ENCODE peak calls at places on chromosomes 16 and 17, in ten cellular contexts. I is GM23338; Q is activated gamma-delta T cell treated with anti-CD3 and anti-CD28 coated beads, Interleukin-2, amount 50 U/mL, for 16 hours; A is NCI-H526 treated with DMSO at 0.1 percent for 48 hours; K is iPS-NIHi11; H is HEK293T; M is fibroblast of mammary gland; V is pulmonary artery endothelial cell; N is D341Med; J is fibroblast of lung. C is an unnamed sample.

GRCh38 chr17:15307686-15308085 is 33.7 kb downstream of the TEKT3 start:
- DNase-seq in N (no peak), J (no peak), M (peak; percentile 40), A (no peak), K (no peak), Q (no peak), V (no peak), H (no peak), I (no peak), C (no peak)

GRCh38 chr16:88524973-88525662 is 45.1 kb upstream of the ZC3H18 start:
- DNase-seq in N (no peak), J (no peak), M (no peak), V (no peak), Q (no peak), H (no peak), K (no peak), A (no peak), I (no peak), C (no peak)

GRCh38 chr17:21278304-21279197 is 6.0 kb upstream of the MAP2K3 start:
- DNase-seq in I (no peak), H (no peak), M (no peak), N (no peak), K (no peak), V (no peak), J (no peak), A (no peak), Q (no peak), C (no peak)

GRCh38 chr16:14564881-14565687 is 65.0 kb downstream of the PARN start:
- DNase-seq in H (no peak), M (peak; percentile 36), A (peak; percentile 90), K (no peak), V (peak; percentile 53), J (peak; percentile 21), N (no peak), I (no peak), Q (no peak), C (no peak)

GRCh38 chr17:882827-883585 is 96.6 kb downstream of the NXN start:
- DNase-seq in H (no peak), V (no peak), J (peak; percentile 37), I (peak; percentile 53), A (no peak), K (peak; percentile 68), Q (no peak), N (no peak), M (peak; percentile 75), C (no peak)

GRCh38 chr17:78384479-78385175 is 6.2 kb downstream of the PGS1 start:
- DNase-seq in H (no peak), M (no peak), K (no peak), N (no peak), I (no peak), Q (no peak), A (no peak), J (no peak), V (no peak), C (no peak)

GRCh38 chr17:80992077-80992947 is 671 bp downstream of the CHMP6 start:
- DNase-seq in A (no peak), H (no peak), M (no peak), I (peak; percentile 57), K (peak; percentile 73), J (no peak), Q (no peak), V (no peak), N (peak; percentile 84), C (no peak)

GRCh38 chr17:16027708-16028584 is 28.3 kb downstream of the TTC19 start:
- DNase-seq in M (peak; percentile 94), V (peak; percentile 72), Q (peak; percentile 25), A (no peak), H (no peak), I (no peak), J (peak; percentile 97), N (no peak), K (no peak), C (no peak)

GRCh38 chr16:82788919-82789318 is 162.2 kb downstream of the CDH13 start:
- DNase-seq in I (no peak), K (no peak), A (no peak), V (no peak), Q (no peak), M (no peak), J (no peak), H (no peak), N (no peak), C (no peak)

GRCh38 chr16:2691491-2692248 is 9.3 kb downstream of the KCTD5 start:
- DNase-seq in I (no peak), V (no peak), A (no peak), H (no peak), J (no peak), K (peak; percentile 4), M (no peak), Q (no peak), N (peak; percentile 8), C (no peak)

GRCh38 chr17:35788504-35788998 is 6.9 kb downstream of the MMP28 start:
- DNase-seq in Q (no peak), V (no peak), K (no peak), I (no peak), H (no peak), M (peak; percentile 96), J (peak; percentile 92), A (no peak), N (no peak), C (no peak)

GRCh38 chr16:73047221-73047535 is 750 bp downstream of the ZFHX3 start:
- DNase-seq in V (no peak), J (peak; percentile 90), M (peak; percentile 43), Q (no peak), A (no peak), N (no peak), K (no peak), I (no peak), H (no peak), C (no peak)